ENCODE peak calls at places on chromosomes 16 and 17, in five cellular contexts. Q, P, D, K and C are unnamed samples. For H3K4me1, the result is how much of the 10 kb centered on the place peaks cover.

GRCh38 chr17:27315322-27315721 is 21.4 kb downstream of the WSB1 start:
- DNase-seq in Q (peak), P (peak), D (no peak), K (peak), C (peak)

GRCh38 chr16:10343124-10343760 is 42.6 kb upstream of the ATF7IP2 start:
- DNase-seq in D (peak), K (no peak), P (no peak), Q (no peak), C (no peak)

GRCh38 chr17:27326051-27326450 is 32.1 kb downstream of the WSB1 start:
- DNase-seq in D (no peak), P (no peak), K (no peak), Q (no peak), C (no peak)

GRCh38 chr17:28982191-28982793 is 23.5 kb downstream of the SEZ6 start:
- DNase-seq in P (no peak), D (no peak), K (no peak), Q (no peak), C (no peak)

GRCh38 chr17:28997811-28998210 is 8.0 kb downstream of the SEZ6 start:
- DNase-seq in K (no peak), P (no peak), D (no peak), Q (no peak), C (no peak)

GRCh38 chr17:27846042-27846655 is 45.8 kb upstream of the NOS2 start:
- DNase-seq in K (no peak), D (no peak), P (no peak), Q (no peak), C (no peak)

GRCh38 chr16:67396775-67397450 is 3.6 kb upstream of the TPPP3 start:
- DNase-seq in P (no peak), K (no peak), D (no peak), Q (no peak), C (no peak)

GRCh38 chr17:82528484-82529265 is 9.1 kb downstream of the FOXK2 start:
- DNase-seq in K (peak), D (peak), Q (no peak), P (peak), C (no peak)

GRCh38 chr16:83143788-83144187 is 517.0 kb downstream of the CDH13 start:
- DNase-seq in Q (no peak), P (no peak), K (no peak), D (no peak), C (peak)

GRCh38 chr17:46771601-46772012 is 46.9 kb downstream of the WNT3 start:
- DNase-seq in P (no peak), K (peak), D (peak), Q (no peak), C (peak)

GRCh38 chr16:66324785-66325184 is 41.7 kb upstream of the CDH5 start:
- DNase-seq in Q (no peak), P (no peak), D (peak), K (peak), C (no peak)

GRCh38 chr17:78491236-78492115 is 85.7 kb downstream of the DNAH17 start:
- DNase-seq in P (no peak), Q (no peak), K (no peak), D (no peak), C (no peak)

GRCh38 chr17:81690066-81690465 is 6.3 kb downstream of the HGS start:
- DNase-seq in K (no peak), Q (no peak), P (no peak), D (no peak), C (no peak)

GRCh38 chr16:50909831-50910697 is 168.2 kb downstream of the CYLD start:
- DNase-seq in D (no peak), P (no peak), Q (no peak), K (no peak), C (no peak)

GRCh38 chr17:81480140-81480917 is 32.3 kb downstream of the ACTG1 start:
- DNase-seq in K (peak), Q (peak), P (no peak), D (peak), C (no peak)

GRCh38 chr17:63675607-63676539 is 24.1 kb downstream of the LIMD2 start:
- DNase-seq in P (peak), D (peak), Q (peak), K (peak), C (peak)

GRCh38 chr16:31452631-31453106 is 6.6 kb upstream of the ARMC5 start:
- DNase-seq in P (no peak), D (peak), Q (no peak), K (peak), C (peak)

GRCh38 chr17:1713878-1714487 is 3.8 kb upstream of the TLCD2 start:
- DNase-seq in Q (peak), K (peak), D (peak), P (no peak), C (peak)

GRCh38 chr17:66673668-66674276 is 161.1 kb upstream of the CACNG5 start:
- DNase-seq in Q (peak), D (peak), P (no peak), K (peak), C (peak)

GRCh38 chr16:89476379-89476778 is 14.0 kb downstream of the ANKRD11 start:
- DNase-seq in D (no peak), P (no peak), Q (no peak), K (no peak), C (no peak)
- H3K4me1 ChIP-seq in D (half or more), P (half or more), Q (under half), K (half or more), C (half or more)

DNA sequence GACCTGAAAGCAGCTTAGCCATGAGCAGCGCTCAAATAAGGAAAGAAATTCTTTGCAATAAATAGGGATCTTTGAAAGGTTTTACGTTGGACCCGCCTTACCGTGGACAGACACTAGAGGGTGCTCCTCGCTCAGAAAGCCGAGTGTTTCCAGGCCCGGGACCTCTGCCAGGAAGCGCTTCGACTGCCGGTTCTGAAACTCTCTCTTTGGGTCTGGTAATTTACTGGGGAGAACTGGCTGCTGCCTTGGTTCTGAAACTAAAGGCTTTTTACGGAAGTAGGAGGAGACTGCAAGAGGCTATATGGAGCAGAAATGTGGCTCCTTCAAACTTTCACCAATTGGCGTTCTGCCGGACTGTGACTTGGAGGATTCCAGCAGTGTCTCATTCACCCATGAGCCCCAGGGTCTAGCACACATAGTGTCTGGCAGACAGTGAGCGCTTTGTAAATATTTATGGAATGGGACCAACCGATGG is 45.6 kb upstream of the HOXB9 start:
- DNase-seq in Q (peak), D (peak), K (peak), P (peak), C (peak)
- H3K4me3 ChIP-seq in Q (no peak), D (peak), K (peak), P (peak), C (peak)

DNA sequence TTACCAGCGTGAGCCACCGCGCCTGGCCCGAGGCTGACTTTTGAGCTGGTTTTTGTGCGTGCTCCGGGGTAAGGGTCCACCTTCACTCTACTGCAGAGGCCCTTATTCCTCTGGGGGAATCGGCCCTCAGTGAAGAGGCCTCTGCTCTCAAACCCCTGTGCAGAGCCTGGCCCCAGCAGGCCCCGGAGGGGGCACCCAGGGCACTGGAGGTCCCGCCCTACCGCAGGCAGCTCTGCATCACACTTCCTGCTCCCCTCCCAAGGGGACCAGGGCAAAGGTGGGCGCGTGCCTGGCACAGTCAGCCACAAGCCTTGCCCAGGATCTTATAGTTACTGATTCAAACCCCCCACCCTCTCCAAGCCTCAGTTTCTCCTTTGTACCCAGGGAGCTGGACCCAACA is 3.6 kb upstream of the UBE2I start:
- DNase-seq in Q (no peak), K (no peak), P (no peak), D (no peak), C (no peak)
- H3K4me1 ChIP-seq in Q (under half), K (under half), P (under half), D (under half), C (under half)

GRCh38 chr16:4850211-4850610 is 2.9 kb downstream of the UBN1 start:
- DNase-seq in K (peak), D (no peak), P (no peak), Q (no peak), C (peak)
- H3K4me3 ChIP-seq in K (peak), D (no peak), P (peak), Q (no peak), C (peak)

GRCh38 chr16:82067810-82068325 is 32.8 kb downstream of the HSD17B2 start:
- DNase-seq in P (no peak), D (no peak), K (no peak), Q (no peak), C (no peak)
- H3K4me1 ChIP-seq in P (under half), D (under half), K (under half), Q (under half), C (under half)